ENCODE peak calls at places on chromosome 7, in nine cellular contexts. K, S, E, O, B, J, F, I and R are unnamed samples.

GRCh38 chr7:22444181-22444966 is 55.6 kb downstream of the STEAP1B start:
- DNase-seq in O (no peak), I (peak; percentile 25), F (no peak), S (no peak), K (peak; percentile 71), E (peak; percentile 57), B (no peak), J (no peak), R (no peak)

GRCh38 chr7:29243777-29244655 is 49.4 kb downstream of the CHN2 start:
- DNase-seq in J (no peak), I (peak; percentile 40), O (no peak), F (no peak), B (no peak), S (no peak), E (no peak), K (no peak), R (peak; percentile 37)

GRCh38 chr7:92835851-92836488 is 403 bp downstream of the CDK6 start:
- DNase-seq in E (peak; percentile 12), S (peak; percentile 42), J (no peak), O (no peak), K (no peak), B (peak; percentile 27), F (peak; percentile 25), I (peak; percentile 24), R (no peak)

GRCh38 chr7:44097064-44097932 is 6.8 kb upstream of the AEBP1 start:
- DNase-seq in E (no peak), F (no peak), B (peak; percentile 46), S (no peak), J (no peak), K (no peak), O (no peak), I (peak; percentile 88), R (no peak)

GRCh38 chr7:143416565-143417149 is 8.0 kb upstream of the EPHA1 start:
- DNase-seq in F (peak; percentile 39), K (no peak), I (peak; percentile 68), E (peak; percentile 70), B (no peak), O (no peak), J (peak; percentile 62), S (peak; percentile 53), R (peak; percentile 49)

GRCh38 chr7:81618400-81619014 is 151.3 kb downstream of the HGF start:
- DNase-seq in K (no peak), B (no peak), J (peak; percentile 58), E (peak; percentile 6), O (no peak), F (peak; percentile 83), S (peak; percentile 91), I (no peak), R (no peak)

GRCh38 chr7:64733550-64734240 is 60.5 kb upstream of the ZNF138 start:
- DNase-seq in S (no peak), O (no peak), J (no peak), K (no peak), E (peak; percentile 10), F (no peak), B (no peak), I (no peak), R (no peak)

GRCh38 chr7:140348161-140348849 is 50.0 kb downstream of the SLC37A3 start:
- DNase-seq in O (no peak), K (no peak), E (no peak), S (no peak), F (peak; percentile 9), J (no peak), B (no peak), I (no peak), R (no peak)

GRCh38 chr7:81331061-81332018 is 412.5 kb upstream of the SEMA3C start:
- DNase-seq in O (no peak), S (peak; percentile 47), E (no peak), J (no peak), B (no peak), F (no peak), K (no peak), I (no peak), R (no peak)

GRCh38 chr7:137990251-137990901 is 11.5 kb downstream of the CREB3L2 start:
- DNase-seq in F (peak; percentile 96), O (no peak), S (peak; percentile 95), I (no peak), K (no peak), B (no peak), E (no peak), J (no peak), R (no peak)

GRCh38 chr7:75719626-75720025 is 19.1 kb downstream of the HIP1 start:
- DNase-seq in I (no peak), J (no peak), E (no peak), F (no peak), S (no peak), K (no peak), O (no peak), B (no peak), R (no peak)

GRCh38 chr7:119959811-119960210 is 313.2 kb upstream of the KCND2 start:
- DNase-seq in J (no peak), B (no peak), O (no peak), I (no peak), S (no peak), E (no peak), F (peak; percentile 48), K (no peak), R (no peak)

GRCh38 chr7:27808626-27809025 is 68.7 kb downstream of the TAX1BP1 start:
- DNase-seq in E (peak; percentile 19), O (no peak), F (peak; percentile 66), S (peak; percentile 56), B (no peak), J (no peak), I (no peak), K (no peak), R (no peak)

GRCh38 chr7:71817931-71818330 is 594.2 kb downstream of the CALN1 start:
- DNase-seq in K (no peak), I (no peak), O (no peak), B (no peak), S (no peak), J (no peak), E (no peak), F (no peak), R (no peak)

GRCh38 chr7:5423844-5424688 is 432 bp upstream of the TNRC18 start:
- DNase-seq in I (peak; percentile 77), S (peak; percentile 99), F (peak; percentile 97), B (peak; percentile 43), O (peak; percentile 69), E (peak; percentile 96), J (peak; percentile 99), K (peak; percentile 97), R (peak; percentile 97)

GRCh38 chr7:79272066-79272669 is 181.3 kb downstream of the MAGI2 start:
- DNase-seq in K (peak; percentile 4), I (peak; percentile 7), J (peak; percentile 65), B (no peak), F (peak; percentile 36), E (no peak), S (peak; percentile 50), O (no peak), R (peak; percentile 51)

GRCh38 chr7:151485006-151485732 is 34.5 kb downstream of the RHEB start:
- DNase-seq in F (peak; percentile 75), E (peak; percentile 36), S (peak; percentile 69), B (no peak), O (no peak), I (no peak), K (no peak), J (no peak), R (no peak)

GRCh38 chr7:27547401-27547800 is 115.3 kb downstream of the HIBADH start:
- DNase-seq in F (peak; percentile 37), O (no peak), K (no peak), S (peak; percentile 22), J (no peak), B (no peak), I (no peak), E (no peak), R (no peak)

GRCh38 chr7:110522751-110523200 is 568.2 kb upstream of the LRRN3 start:
- DNase-seq in O (no peak), B (no peak), I (no peak), F (no peak), J (no peak), E (no peak), K (peak; percentile 79), S (no peak), R (peak; percentile 39)

GRCh38 chr7:156218544-156219306 is 406.5 kb upstream of the SHH start:
- DNase-seq in F (no peak), E (no peak), S (no peak), J (no peak), O (no peak), B (no peak), K (no peak), I (no peak), R (no peak)

GRCh38 chr7:137961200-137962177 is 40.4 kb downstream of the CREB3L2 start:
- DNase-seq in O (no peak), K (no peak), S (no peak), E (peak; percentile 45), J (no peak), B (no peak), F (peak; percentile 51), I (no peak), R (no peak)

GRCh38 chr7:80900583-80901576 is 18.0 kb downstream of the SEMA3C start:
- DNase-seq in K (no peak), O (no peak), B (no peak), E (no peak), J (no peak), I (no peak), F (peak; percentile 57), S (peak; percentile 65), R (no peak)

GRCh38 chr7:129110575-129111376 is 33.7 kb upstream of the TSPAN33 start:
- DNase-seq in S (no peak), J (peak; percentile 24), B (no peak), F (peak; percentile 24), K (no peak), O (no peak), E (no peak), I (no peak), R (peak; percentile 34)

GRCh38 chr7:68461430-68461829 is 1136.8 kb upstream of the AUTS2 start:
- DNase-seq in F (no peak), O (no peak), I (no peak), E (peak; percentile 35), S (no peak), B (no peak), J (no peak), K (no peak), R (no peak)

GRCh38 chr7:83452256-83452655 is 196.7 kb downstream of the SEMA3E start:
- DNase-seq in I (no peak), K (no peak), F (no peak), O (no peak), B (no peak), J (no peak), S (no peak), E (no peak), R (no peak)